ENCODE peak calls at places on chromosomes 6 and 20, in four cellular contexts. V is body of pancreas, P is IMR-90, S is heart left ventricle. A is an unnamed sample.

GRCh38 chr20:37414636-37415035 is 68.7 kb downstream of the SRC start:
- DNase-seq in P (no peak), V (no peak), S (no peak), A (no peak)

GRCh38 chr20:34365765-34366213 is 2.7 kb downstream of the ITCH start:
- DNase-seq in S (no peak), V (peak), P (no peak), A (no peak)

GRCh38 chr20:44247131-44247571 is at the start of gene GDAP1L1:
- DNase-seq in S (peak), P (no peak), V (no peak), A (no peak)

GRCh38 chr6:41974281-41974825 is 32.7 kb upstream of the CCND3 start:
- DNase-seq in V (no peak), P (no peak), S (no peak), A (no peak)

GRCh38 chr6:24743265-24743943 is 24.4 kb upstream of the C6orf62 start:
- DNase-seq in P (peak), S (peak), V (peak), A (no peak)

GRCh38 chr6:118667988-118668387 is 16.6 kb upstream of the CEP85L start:
- DNase-seq in P (peak), S (no peak), V (no peak), A (no peak)

GRCh38 chr6:33018904-33019303 is 9.5 kb upstream of the HLA-DOA start:
- DNase-seq in V (peak), P (peak), S (peak), A (peak)

GRCh38 chr6:97129111-97129510 is 153.9 kb downstream of the MMS22L start:
- DNase-seq in V (no peak), S (no peak), P (no peak), A (no peak)

GRCh38 chr6:143130928-143131327 is 70.2 kb downstream of the AIG1 start:
- DNase-seq in P (no peak), S (no peak), V (no peak), A (no peak)

GRCh38 chr6:170279426-170279825 is 11.5 kb downstream of the DLL1 start:
- DNase-seq in P (no peak), S (no peak), V (no peak), A (no peak)

GRCh38 chr6:170281331-170282292 is 9.3 kb downstream of the DLL1 start:
- DNase-seq in S (no peak), P (no peak), V (no peak), A (no peak)

GRCh38 chr6:170280689-170281045 is 10.2 kb downstream of the DLL1 start:
- DNase-seq in V (no peak), P (no peak), S (no peak), A (no peak)

GRCh38 chr6:170278743-170279094 is 12.2 kb downstream of the DLL1 start:
- DNase-seq in S (no peak), V (no peak), P (no peak), A (no peak)

DNA sequence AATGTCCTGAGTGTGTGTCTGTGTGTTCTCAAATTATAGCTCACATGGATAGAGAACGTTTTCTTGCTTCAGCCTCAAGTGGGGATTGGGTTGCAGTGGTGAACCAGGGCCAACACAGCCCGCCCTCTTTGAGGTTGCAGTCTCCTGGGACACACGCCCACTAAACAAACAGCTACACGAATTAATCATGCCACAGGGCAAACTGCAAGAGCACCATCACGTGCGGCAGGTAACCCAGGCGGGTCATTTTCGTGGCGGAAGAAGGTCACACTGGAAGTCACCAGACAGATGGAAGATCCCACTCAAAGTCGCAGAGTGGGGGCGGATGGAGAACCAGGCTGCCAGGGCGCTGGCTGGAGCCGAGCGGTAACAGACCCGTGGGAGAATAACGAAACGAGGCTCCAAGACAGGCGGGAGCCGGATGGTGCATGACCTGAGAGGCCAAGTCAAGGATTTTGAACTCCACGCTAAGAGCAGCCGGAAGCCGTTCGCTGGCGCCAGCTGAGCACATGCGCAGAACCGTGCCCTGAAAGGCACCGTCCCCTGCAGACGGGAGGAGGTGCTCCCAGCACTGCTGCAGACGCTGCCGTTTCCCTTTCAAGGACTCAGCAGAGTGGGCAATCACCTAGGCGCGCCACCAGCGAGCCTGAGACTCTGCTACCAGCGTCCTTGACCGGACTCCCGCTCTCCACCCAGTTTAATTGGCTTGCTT is 10.7 kb downstream of the DLL1 start:
- DNase-seq in S (no peak), P (peak), V (peak), A (no peak)
- TF ChIP-seq POLR2A in S (no peak), P (no peak), V (no peak), A (no peak)

GRCh38 chr6:46893648-46894047 is 28.1 kb downstream of the ADGRF5 start:
- DNase-seq in S (no peak), P (no peak), V (peak), A (no peak)

GRCh38 chr6:46888031-46888430 is 33.7 kb downstream of the ADGRF5 start:
- DNase-seq in V (no peak), S (no peak), P (no peak), A (no peak)

GRCh38 chr6:46888578-46888977 is 33.2 kb downstream of the ADGRF5 start:
- DNase-seq in S (no peak), V (no peak), P (no peak), A (no peak)

GRCh38 chr6:46894429-46894828 is 27.3 kb downstream of the ADGRF5 start:
- DNase-seq in S (no peak), P (no peak), V (no peak), A (no peak)

DNA sequence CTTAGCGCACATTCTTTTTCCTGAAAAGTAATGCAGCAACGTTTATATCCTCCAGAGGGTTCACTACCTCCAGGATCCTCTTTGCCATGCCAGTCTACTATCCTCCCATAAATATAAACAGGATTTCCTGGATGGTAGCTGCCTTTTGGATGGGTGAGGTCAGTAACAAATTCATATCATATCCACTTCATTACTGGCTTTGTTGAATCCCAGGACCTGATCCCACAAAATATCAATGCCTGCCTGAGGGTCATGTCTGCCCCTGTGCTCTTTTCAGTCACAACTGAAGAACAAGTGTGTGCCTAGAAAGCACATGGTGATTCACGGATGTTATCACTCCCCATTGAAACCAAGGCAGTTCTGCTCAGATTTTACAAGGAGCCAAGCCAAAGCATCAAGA is 30.3 kb downstream of the ADGRF5 start:
- DNase-seq in V (no peak), S (no peak), P (no peak), A (no peak)
- H3K27ac ChIP-seq in V (no peak), S (no peak), P (no peak), A (no peak)

GRCh38 chr6:57044568-57044967 is 1.9 kb upstream of the KIAA1586 start:
- DNase-seq in S (no peak), V (no peak), P (no peak), A (no peak)

GRCh38 chr6:57048577-57048976 is 2.1 kb downstream of the KIAA1586 start:
- DNase-seq in P (peak), V (no peak), S (no peak), A (no peak)
- TF ChIP-seq POLR2A in P (no peak), V (no peak), S (no peak), A (no peak)

GRCh38 chr6:108550256-108550655 is 10.5 kb upstream of the FOXO3 start:
- DNase-seq in V (no peak), S (no peak), P (no peak), A (no peak)
- H3K27ac ChIP-seq in V (no peak), S (no peak), P (no peak), A (no peak)

DNA sequence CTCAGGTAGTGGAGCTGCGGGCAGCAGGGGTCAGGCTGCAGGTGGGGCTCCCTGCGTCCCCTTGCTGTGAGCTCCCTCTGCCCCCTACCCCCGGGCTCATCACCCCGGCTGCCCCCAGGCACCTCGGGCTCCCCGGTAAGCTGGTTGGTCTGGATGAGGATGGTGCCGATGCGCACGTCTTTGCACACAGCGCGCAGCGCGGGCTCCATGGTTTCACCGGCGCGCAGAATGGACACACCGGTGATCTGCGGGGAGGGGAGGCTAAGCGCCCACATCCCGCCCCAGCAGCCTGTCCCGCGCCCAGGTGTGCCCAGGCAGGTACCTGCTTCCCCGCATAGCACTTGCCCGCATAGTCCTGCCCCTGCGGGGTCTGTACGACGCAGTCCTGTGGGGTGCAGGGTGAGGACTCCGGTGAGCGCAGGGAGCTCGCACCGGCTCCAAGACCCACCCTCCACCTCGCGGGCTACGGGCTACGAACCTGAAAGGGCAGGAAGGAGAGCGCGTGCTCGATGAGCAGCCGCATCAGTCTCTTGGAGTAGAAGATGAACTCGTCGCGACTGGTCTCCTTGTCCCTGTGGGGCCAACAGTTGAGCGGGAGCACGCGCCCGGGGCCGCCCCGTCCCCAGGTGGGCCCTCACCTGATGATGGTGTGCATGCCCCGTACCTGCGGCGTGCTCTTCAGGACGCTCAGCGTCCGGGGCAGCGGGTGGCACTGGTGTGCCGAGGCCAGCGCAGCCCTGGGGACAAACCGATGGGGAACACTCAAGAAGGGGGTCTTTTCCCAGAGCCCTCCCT is 15.5 kb downstream of the UCKL1 start:
- DNase-seq in S (peak), P (no peak), V (no peak), A (no peak)
- TF ChIP-seq POLR2A in S (no peak), P (no peak), V (no peak), A (no peak)

DNA sequence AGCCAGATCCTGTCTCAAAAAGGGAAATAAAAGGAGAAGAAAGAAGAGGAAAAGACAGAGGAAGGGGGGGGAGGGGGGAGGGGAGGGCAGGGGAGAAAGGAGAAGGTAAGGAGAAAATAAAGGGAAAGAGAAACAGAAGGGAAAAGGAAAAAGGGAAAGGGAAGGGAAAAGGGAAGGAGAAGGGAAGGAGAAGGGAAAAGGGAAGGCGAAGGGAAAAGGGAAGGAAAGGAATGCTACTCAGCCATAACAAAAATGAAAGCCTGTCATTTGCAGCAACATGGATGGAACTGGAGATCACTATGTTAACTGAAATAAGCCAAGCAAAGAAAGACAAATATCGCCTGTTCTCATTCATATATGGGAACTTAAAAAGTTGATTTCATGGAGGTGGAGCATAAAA is 22.3 kb downstream of the RBM24 start:
- DNase-seq in S (no peak), V (no peak), P (no peak), A (no peak)
- H3K27ac ChIP-seq in S (no peak), V (no peak), P (no peak), A (no peak)

GRCh38 chr6:125153541-125154183 is at the start of gene TPD52L1:
- DNase-seq in S (peak), V (peak), P (peak), A (no peak)
- TF ChIP-seq POLR2A in S (peak), V (peak), P (no peak), A (no peak)

GRCh38 chr6:71619836-71620235 is 266.5 kb upstream of the RIMS1 start:
- DNase-seq in S (no peak), P (no peak), V (no peak), A (no peak)
- H3K27ac ChIP-seq in S (no peak), P (no peak), V (no peak), A (no peak)

DNA sequence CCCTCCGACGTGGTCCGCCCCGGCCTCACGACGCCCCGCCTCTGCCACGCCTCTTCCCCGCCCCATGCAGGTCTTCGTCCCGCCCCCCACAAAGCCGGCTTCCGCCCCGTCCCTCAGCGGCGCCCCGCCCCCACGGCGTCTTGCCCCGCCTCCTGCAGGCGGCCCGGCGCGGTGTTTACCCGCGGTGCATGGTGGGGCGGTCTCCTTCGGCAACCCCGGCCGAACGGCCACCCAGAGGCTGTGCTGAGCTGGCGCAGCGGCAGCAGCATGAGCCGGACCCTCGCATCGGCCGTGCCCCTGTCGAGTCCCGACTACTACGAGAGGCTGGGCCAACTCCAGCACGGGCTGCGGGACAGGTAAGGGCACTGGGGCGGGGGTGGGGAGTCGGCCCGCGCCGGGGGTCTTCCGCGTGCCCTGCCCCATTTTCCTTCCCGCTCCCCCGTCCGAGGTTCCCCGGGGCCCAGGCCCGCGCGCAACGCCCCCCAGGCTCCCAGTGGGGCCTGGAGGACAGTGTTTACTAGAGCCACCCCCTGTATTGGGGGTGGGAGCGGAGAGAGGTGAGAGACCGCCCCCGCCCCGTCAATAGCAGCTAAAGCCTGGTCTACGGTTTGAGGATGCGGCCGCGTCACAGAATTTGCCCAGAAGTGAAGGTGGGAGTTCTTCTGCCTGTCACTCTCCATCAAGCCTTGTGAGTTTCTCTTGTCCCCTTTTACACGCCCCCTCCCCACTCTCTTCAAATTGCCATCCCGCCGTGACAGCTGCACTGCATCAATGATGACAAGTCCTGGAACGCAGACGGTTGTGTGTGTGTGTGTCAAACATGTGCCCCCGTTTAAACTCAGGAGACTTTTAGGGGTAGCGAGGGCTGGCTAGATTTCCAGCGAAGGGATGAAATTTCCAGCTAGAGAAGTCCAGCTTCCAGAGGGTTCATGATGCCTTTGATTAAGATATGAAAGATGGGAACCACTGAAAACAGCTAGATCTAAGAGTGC is at the start of gene KIZ:
- DNase-seq in S (peak), P (peak), V (peak), A (peak)
- TF ChIP-seq POLR2A in S (peak), P (peak), V (peak), A (no peak)

A was measured in esophagus squamous epithelium.